ENCODE peak calls at places on chromosomes 13 and 19, in ten cellular contexts. One of them, this sample, is unnamed.

GRCh38 chr19:30227661-30228112 is 144.5 kb upstream of the ZNF536 start:
- DNase-seq in T-helper 2 cell: peak; percentile 71
- DNase-seq in NCI-H2081 treated with DMSO at 0.1 percent for 48 hours: no peak
- DNase-seq in RPMI7951: peak; percentile 54
- DNase-seq in CD8-positive, alpha-beta memory T cell: no peak
- DNase-seq in HEK293T: peak; percentile 69
- DNase-seq in activated CD4-positive, alpha-beta T cell treated with anti-CD3 and anti-CD28 coated beads, Interleukin-2, amount 50 U/mL, for 1 hour: peak; percentile 16
- DNase-seq in stimulated activated CD8-positive, alpha-beta memory T cell treated with anti-CD3 and anti-CD28 coated beads, Interleukin-4, amount 100 ng/mL, for 48 hours: peak; percentile 81
- DNase-seq in GM04503: no peak
- DNase-seq in iPS DF 19.7: no peak
- DNase-seq in this sample: peak; percentile 91

GRCh38 chr19:47247308-47247990 is 8.9 kb upstream of the CCDC9 start:
- DNase-seq in T-helper 2 cell: peak; percentile 73
- DNase-seq in NCI-H2081 treated with DMSO at 0.1 percent for 48 hours: no peak
- DNase-seq in RPMI7951: peak; percentile 68
- DNase-seq in CD8-positive, alpha-beta memory T cell: peak; percentile 71
- DNase-seq in HEK293T: peak; percentile 65
- DNase-seq in activated CD4-positive, alpha-beta T cell treated with anti-CD3 and anti-CD28 coated beads, Interleukin-2, amount 50 U/mL, for 1 hour: peak; percentile 77
- DNase-seq in stimulated activated CD8-positive, alpha-beta memory T cell treated with anti-CD3 and anti-CD28 coated beads, Interleukin-4, amount 100 ng/mL, for 48 hours: peak; percentile 92
- DNase-seq in GM04503: no peak
- DNase-seq in iPS DF 19.7: no peak
- DNase-seq in this sample: peak; percentile 73

GRCh38 chr13:42011601-42012401 is 36.6 kb upstream of the DGKH start:
- DNase-seq in T-helper 2 cell: no peak
- DNase-seq in NCI-H2081 treated with DMSO at 0.1 percent for 48 hours: no peak
- DNase-seq in RPMI7951: no peak
- DNase-seq in CD8-positive, alpha-beta memory T cell: no peak
- DNase-seq in HEK293T: peak; percentile 12
- DNase-seq in activated CD4-positive, alpha-beta T cell treated with anti-CD3 and anti-CD28 coated beads, Interleukin-2, amount 50 U/mL, for 1 hour: no peak
- DNase-seq in stimulated activated CD8-positive, alpha-beta memory T cell treated with anti-CD3 and anti-CD28 coated beads, Interleukin-4, amount 100 ng/mL, for 48 hours: no peak
- DNase-seq in GM04503: no peak
- DNase-seq in iPS DF 19.7: no peak
- DNase-seq in this sample: no peak

GRCh38 chr13:49669735-49670309 is 21.5 kb downstream of the EBPL start:
- DNase-seq in T-helper 2 cell: peak; percentile 36
- DNase-seq in NCI-H2081 treated with DMSO at 0.1 percent for 48 hours: no peak
- DNase-seq in RPMI7951: peak; percentile 49
- DNase-seq in CD8-positive, alpha-beta memory T cell: peak; percentile 12
- DNase-seq in HEK293T: peak; percentile 75
- DNase-seq in activated CD4-positive, alpha-beta T cell treated with anti-CD3 and anti-CD28 coated beads, Interleukin-2, amount 50 U/mL, for 1 hour: peak; percentile 16
- DNase-seq in stimulated activated CD8-positive, alpha-beta memory T cell treated with anti-CD3 and anti-CD28 coated beads, Interleukin-4, amount 100 ng/mL, for 48 hours: peak; percentile 32
- DNase-seq in GM04503: no peak
- DNase-seq in iPS DF 19.7: no peak
- DNase-seq in this sample: peak; percentile 46

GRCh38 chr19:29909545-29909944 is 32.5 kb upstream of the URI1 start:
- DNase-seq in T-helper 2 cell: no peak
- DNase-seq in NCI-H2081 treated with DMSO at 0.1 percent for 48 hours: no peak
- DNase-seq in RPMI7951: peak; percentile 26
- DNase-seq in CD8-positive, alpha-beta memory T cell: no peak
- DNase-seq in HEK293T: no peak
- DNase-seq in activated CD4-positive, alpha-beta T cell treated with anti-CD3 and anti-CD28 coated beads, Interleukin-2, amount 50 U/mL, for 1 hour: no peak
- DNase-seq in stimulated activated CD8-positive, alpha-beta memory T cell treated with anti-CD3 and anti-CD28 coated beads, Interleukin-4, amount 100 ng/mL, for 48 hours: no peak
- DNase-seq in GM04503: no peak
- DNase-seq in iPS DF 19.7: no peak
- DNase-seq in this sample: no peak

GRCh38 chr19:1425902-1426301 is 12.3 kb upstream of the RPS15 start:
- DNase-seq in T-helper 2 cell: no peak
- DNase-seq in NCI-H2081 treated with DMSO at 0.1 percent for 48 hours: no peak
- DNase-seq in RPMI7951: no peak
- DNase-seq in CD8-positive, alpha-beta memory T cell: no peak
- DNase-seq in HEK293T: no peak
- DNase-seq in activated CD4-positive, alpha-beta T cell treated with anti-CD3 and anti-CD28 coated beads, Interleukin-2, amount 50 U/mL, for 1 hour: no peak
- DNase-seq in stimulated activated CD8-positive, alpha-beta memory T cell treated with anti-CD3 and anti-CD28 coated beads, Interleukin-4, amount 100 ng/mL, for 48 hours: no peak
- DNase-seq in GM04503: no peak
- DNase-seq in iPS DF 19.7: no peak
- DNase-seq in this sample: no peak

GRCh38 chr19:2982983-2983350 is 5.6 kb downstream of the TLE6 start:
- DNase-seq in T-helper 2 cell: no peak
- DNase-seq in NCI-H2081 treated with DMSO at 0.1 percent for 48 hours: peak; percentile 72
- DNase-seq in RPMI7951: peak; percentile 63
- DNase-seq in CD8-positive, alpha-beta memory T cell: no peak
- DNase-seq in HEK293T: no peak
- DNase-seq in activated CD4-positive, alpha-beta T cell treated with anti-CD3 and anti-CD28 coated beads, Interleukin-2, amount 50 U/mL, for 1 hour: no peak
- DNase-seq in stimulated activated CD8-positive, alpha-beta memory T cell treated with anti-CD3 and anti-CD28 coated beads, Interleukin-4, amount 100 ng/mL, for 48 hours: no peak
- DNase-seq in GM04503: peak; percentile 70
- DNase-seq in iPS DF 19.7: no peak
- DNase-seq in this sample: peak; percentile 23

GRCh38 chr19:35710784-35711723 is 6.7 kb downstream of the ZBTB32 start:
- DNase-seq in T-helper 2 cell: peak; percentile 88
- DNase-seq in NCI-H2081 treated with DMSO at 0.1 percent for 48 hours: no peak
- DNase-seq in RPMI7951: no peak
- DNase-seq in CD8-positive, alpha-beta memory T cell: no peak
- DNase-seq in HEK293T: no peak
- DNase-seq in activated CD4-positive, alpha-beta T cell treated with anti-CD3 and anti-CD28 coated beads, Interleukin-2, amount 50 U/mL, for 1 hour: no peak
- DNase-seq in stimulated activated CD8-positive, alpha-beta memory T cell treated with anti-CD3 and anti-CD28 coated beads, Interleukin-4, amount 100 ng/mL, for 48 hours: peak; percentile 84
- DNase-seq in GM04503: no peak
- DNase-seq in iPS DF 19.7: no peak
- DNase-seq in this sample: no peak

GRCh38 chr13:48954086-48954485 is 21.6 kb upstream of the FNDC3A start:
- DNase-seq in T-helper 2 cell: no peak
- DNase-seq in NCI-H2081 treated with DMSO at 0.1 percent for 48 hours: no peak
- DNase-seq in RPMI7951: peak; percentile 18
- DNase-seq in CD8-positive, alpha-beta memory T cell: no peak
- DNase-seq in HEK293T: no peak
- DNase-seq in activated CD4-positive, alpha-beta T cell treated with anti-CD3 and anti-CD28 coated beads, Interleukin-2, amount 50 U/mL, for 1 hour: no peak
- DNase-seq in stimulated activated CD8-positive, alpha-beta memory T cell treated with anti-CD3 and anti-CD28 coated beads, Interleukin-4, amount 100 ng/mL, for 48 hours: no peak
- DNase-seq in GM04503: no peak
- DNase-seq in iPS DF 19.7: no peak
- DNase-seq in this sample: no peak

GRCh38 chr13:42039946-42040729 is 8.3 kb upstream of the DGKH start:
- DNase-seq in T-helper 2 cell: peak; percentile 88
- DNase-seq in NCI-H2081 treated with DMSO at 0.1 percent for 48 hours: no peak
- DNase-seq in RPMI7951: peak; percentile 85
- DNase-seq in CD8-positive, alpha-beta memory T cell: peak; percentile 77
- DNase-seq in HEK293T: peak; percentile 81
- DNase-seq in activated CD4-positive, alpha-beta T cell treated with anti-CD3 and anti-CD28 coated beads, Interleukin-2, amount 50 U/mL, for 1 hour: peak; percentile 86
- DNase-seq in stimulated activated CD8-positive, alpha-beta memory T cell treated with anti-CD3 and anti-CD28 coated beads, Interleukin-4, amount 100 ng/mL, for 48 hours: peak; percentile 89
- DNase-seq in GM04503: no peak
- DNase-seq in iPS DF 19.7: no peak
- DNase-seq in this sample: peak; percentile 98

GRCh38 chr19:10887616-10888367 is 16.4 kb downstream of the CARM1 start:
- DNase-seq in T-helper 2 cell: no peak
- DNase-seq in NCI-H2081 treated with DMSO at 0.1 percent for 48 hours: no peak
- DNase-seq in RPMI7951: no peak
- DNase-seq in CD8-positive, alpha-beta memory T cell: no peak
- DNase-seq in HEK293T: no peak
- DNase-seq in activated CD4-positive, alpha-beta T cell treated with anti-CD3 and anti-CD28 coated beads, Interleukin-2, amount 50 U/mL, for 1 hour: no peak
- DNase-seq in stimulated activated CD8-positive, alpha-beta memory T cell treated with anti-CD3 and anti-CD28 coated beads, Interleukin-4, amount 100 ng/mL, for 48 hours: no peak
- DNase-seq in GM04503: no peak
- DNase-seq in iPS DF 19.7: no peak
- DNase-seq in this sample: no peak

GRCh38 chr13:31172001-31172400 is 10.3 kb upstream of the HSPH1 start:
- DNase-seq in T-helper 2 cell: no peak
- DNase-seq in NCI-H2081 treated with DMSO at 0.1 percent for 48 hours: no peak
- DNase-seq in RPMI7951: peak; percentile 20
- DNase-seq in CD8-positive, alpha-beta memory T cell: no peak
- DNase-seq in HEK293T: no peak
- DNase-seq in activated CD4-positive, alpha-beta T cell treated with anti-CD3 and anti-CD28 coated beads, Interleukin-2, amount 50 U/mL, for 1 hour: no peak
- DNase-seq in stimulated activated CD8-positive, alpha-beta memory T cell treated with anti-CD3 and anti-CD28 coated beads, Interleukin-4, amount 100 ng/mL, for 48 hours: no peak
- DNase-seq in GM04503: no peak
- DNase-seq in iPS DF 19.7: no peak
- DNase-seq in this sample: no peak

GRCh38 chr19:14544977-14545715 is 15.8 kb downstream of the TECR start:
- DNase-seq in T-helper 2 cell: no peak
- DNase-seq in NCI-H2081 treated with DMSO at 0.1 percent for 48 hours: peak; percentile 67
- DNase-seq in RPMI7951: no peak
- DNase-seq in CD8-positive, alpha-beta memory T cell: no peak
- DNase-seq in HEK293T: no peak
- DNase-seq in activated CD4-positive, alpha-beta T cell treated with anti-CD3 and anti-CD28 coated beads, Interleukin-2, amount 50 U/mL, for 1 hour: no peak
- DNase-seq in stimulated activated CD8-positive, alpha-beta memory T cell treated with anti-CD3 and anti-CD28 coated beads, Interleukin-4, amount 100 ng/mL, for 48 hours: no peak
- DNase-seq in GM04503: no peak
- DNase-seq in iPS DF 19.7: no peak
- DNase-seq in this sample: no peak

GRCh38 chr19:45119582-45119981 is 26.6 kb downstream of the PPP1R37 start:
- DNase-seq in T-helper 2 cell: no peak
- DNase-seq in NCI-H2081 treated with DMSO at 0.1 percent for 48 hours: no peak
- DNase-seq in RPMI7951: no peak
- DNase-seq in CD8-positive, alpha-beta memory T cell: no peak
- DNase-seq in HEK293T: no peak
- DNase-seq in activated CD4-positive, alpha-beta T cell treated with anti-CD3 and anti-CD28 coated beads, Interleukin-2, amount 50 U/mL, for 1 hour: no peak
- DNase-seq in stimulated activated CD8-positive, alpha-beta memory T cell treated with anti-CD3 and anti-CD28 coated beads, Interleukin-4, amount 100 ng/mL, for 48 hours: no peak
- DNase-seq in GM04503: no peak
- DNase-seq in iPS DF 19.7: no peak
- DNase-seq in this sample: no peak

This sample was measured in GM13977.